ENCODE peak calls at places on chromosomes 13 and 19, in ten cellular contexts. T, M, X, Q, Y, I, J, A, D and R are unnamed samples.

GRCh38 chr19:16654151-16654550 is 5.8 kb downstream of the SMIM7 start:
- DNase-seq in T (no peak), M (no peak), X (peak), Q (no peak), Y (no peak), I (peak), J (peak), A (no peak), D (no peak), R (no peak)

GRCh38 chr13:50376895-50377575 is 361.8 kb downstream of the KCNRG start:
- DNase-seq in T (no peak), M (no peak), X (no peak), Q (no peak), Y (peak), I (no peak), J (peak), A (no peak), D (no peak), R (no peak)

GRCh38 chr13:113976711-113977684 is 3.1 kb upstream of the C13orf46 start:
- DNase-seq in T (no peak), M (no peak), X (peak), Q (no peak), Y (peak), I (peak), J (no peak), A (no peak), D (no peak), R (peak)

GRCh38 chr19:46813570-46814358 is 25.4 kb upstream of the SLC1A5 start:
- DNase-seq in T (peak), M (no peak), X (peak), Q (peak), Y (peak), I (peak), J (no peak), A (peak), D (peak), R (no peak)

GRCh38 chr13:24063281-24063851 is 97.2 kb upstream of the SPATA13 start:
- DNase-seq in T (peak), M (no peak), X (no peak), Q (no peak), Y (no peak), I (peak), J (no peak), A (peak), D (no peak), R (no peak)

GRCh38 chr19:4748589-4748988 is 24.9 kb upstream of the DPP9 start:
- DNase-seq in T (no peak), M (no peak), X (no peak), Q (no peak), Y (no peak), I (no peak), J (no peak), A (no peak), D (no peak), R (no peak)

GRCh38 chr13:69199664-69200063 is 908.0 kb upstream of the ATXN8OS start:
- DNase-seq in T (no peak), M (no peak), X (no peak), Q (no peak), Y (no peak), I (no peak), J (no peak), A (no peak), D (no peak), R (no peak)

GRCh38 chr13:101416181-101417042 is at the start of gene NALCN:
- DNase-seq in T (peak), M (peak), X (peak), Q (no peak), Y (peak), I (peak), J (peak), A (peak), D (peak), R (peak)

GRCh38 chr19:873084-874019 is 13.9 kb downstream of the CFD start:
- DNase-seq in T (no peak), M (peak), X (peak), Q (no peak), Y (peak), I (peak), J (peak), A (no peak), D (no peak), R (peak)

GRCh38 chr13:44470623-44471562 is 97.3 kb downstream of the SERP2 start:
- DNase-seq in T (peak), M (no peak), X (peak), Q (no peak), Y (no peak), I (peak), J (no peak), A (no peak), D (no peak), R (no peak)

GRCh38 chr13:45447050-45447661 is 17.6 kb upstream of the COG3 start:
- DNase-seq in T (no peak), M (no peak), X (no peak), Q (no peak), Y (no peak), I (no peak), J (no peak), A (no peak), D (no peak), R (no peak)

GRCh38 chr13:89577301-89577700 is 1770.2 kb upstream of the MIR17HG start:
- DNase-seq in T (no peak), M (no peak), X (no peak), Q (no peak), Y (no peak), I (no peak), J (no peak), A (no peak), D (no peak), R (no peak)

GRCh38 chr19:54178581-54179261 is 5.8 kb upstream of the TMC4 start:
- DNase-seq in T (no peak), M (peak), X (no peak), Q (peak), Y (no peak), I (no peak), J (peak), A (no peak), D (no peak), R (no peak)

GRCh38 chr19:19606021-19606420 is 12.5 kb downstream of the PBX4 start:
- DNase-seq in T (no peak), M (no peak), X (peak), Q (peak), Y (no peak), I (no peak), J (no peak), A (no peak), D (no peak), R (no peak)

DNA sequence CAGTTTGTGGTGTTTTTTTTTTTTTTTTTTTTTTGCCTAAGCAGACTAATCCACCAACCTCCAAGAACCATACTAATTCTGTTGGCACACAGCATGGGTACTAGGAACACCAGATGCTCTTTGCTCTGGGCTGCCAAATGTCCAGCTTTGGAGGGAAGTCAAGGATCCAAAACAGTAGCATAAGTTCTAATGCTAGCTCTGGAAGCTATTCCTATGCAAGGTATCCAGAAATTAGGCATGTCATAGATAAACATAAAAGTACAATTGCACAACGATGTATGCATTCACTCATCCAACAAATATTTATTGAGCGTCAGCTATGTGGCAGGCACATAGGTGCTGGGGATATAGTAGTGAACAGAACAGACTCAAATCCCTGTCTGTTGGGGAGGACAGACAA is 64.4 kb upstream of the WDFY2 start:
- DNase-seq in T (no peak), M (no peak), X (peak), Q (no peak), Y (no peak), I (peak), J (no peak), A (no peak), D (no peak), R (no peak)
- TF ChIP-seq CTCF in T (no peak), M (no peak), X (no peak), Q (no peak), Y (no peak), I (no peak), J (no peak), A (no peak), D (no peak), R (no peak)

GRCh38 chr13:27171830-27172494 is 351 bp upstream of the USP12 start:
- DNase-seq in T (peak), M (peak), X (peak), Q (peak), Y (peak), I (peak), J (peak), A (peak), D (peak), R (peak)
- TF ChIP-seq CTCF in T (no peak), M (no peak), X (no peak), Q (no peak), Y (peak), I (no peak), J (no peak), A (peak), D (no peak), R (peak)

GRCh38 chr13:39599842-39600241 is 3.2 kb downstream of the LHFPL6 start:
- DNase-seq in T (no peak), M (no peak), X (no peak), Q (no peak), Y (no peak), I (peak), J (no peak), A (no peak), D (no peak), R (no peak)

GRCh38 chr13:39602277-39602613 is 748 bp downstream of the LHFPL6 start:
- DNase-seq in T (no peak), M (no peak), X (no peak), Q (no peak), Y (no peak), I (no peak), J (no peak), A (no peak), D (no peak), R (no peak)

GRCh38 chr13:39602614-39603366 is at the start of gene LHFPL6:
- DNase-seq in T (peak), M (peak), X (peak), Q (peak), Y (peak), I (peak), J (peak), A (peak), D (peak), R (peak)

GRCh38 chr13:39601636-39602035 is 1.4 kb downstream of the LHFPL6 start:
- DNase-seq in T (no peak), M (no peak), X (no peak), Q (no peak), Y (no peak), I (no peak), J (no peak), A (no peak), D (no peak), R (no peak)

GRCh38 chr13:39600766-39601165 is 2.2 kb downstream of the LHFPL6 start:
- DNase-seq in T (no peak), M (no peak), X (peak), Q (no peak), Y (no peak), I (peak), J (peak), A (peak), D (peak), R (no peak)
- TF ChIP-seq CTCF in T (no peak), M (no peak), X (no peak), Q (no peak), Y (no peak), I (peak), J (peak), A (peak), D (no peak), R (peak)

DNA sequence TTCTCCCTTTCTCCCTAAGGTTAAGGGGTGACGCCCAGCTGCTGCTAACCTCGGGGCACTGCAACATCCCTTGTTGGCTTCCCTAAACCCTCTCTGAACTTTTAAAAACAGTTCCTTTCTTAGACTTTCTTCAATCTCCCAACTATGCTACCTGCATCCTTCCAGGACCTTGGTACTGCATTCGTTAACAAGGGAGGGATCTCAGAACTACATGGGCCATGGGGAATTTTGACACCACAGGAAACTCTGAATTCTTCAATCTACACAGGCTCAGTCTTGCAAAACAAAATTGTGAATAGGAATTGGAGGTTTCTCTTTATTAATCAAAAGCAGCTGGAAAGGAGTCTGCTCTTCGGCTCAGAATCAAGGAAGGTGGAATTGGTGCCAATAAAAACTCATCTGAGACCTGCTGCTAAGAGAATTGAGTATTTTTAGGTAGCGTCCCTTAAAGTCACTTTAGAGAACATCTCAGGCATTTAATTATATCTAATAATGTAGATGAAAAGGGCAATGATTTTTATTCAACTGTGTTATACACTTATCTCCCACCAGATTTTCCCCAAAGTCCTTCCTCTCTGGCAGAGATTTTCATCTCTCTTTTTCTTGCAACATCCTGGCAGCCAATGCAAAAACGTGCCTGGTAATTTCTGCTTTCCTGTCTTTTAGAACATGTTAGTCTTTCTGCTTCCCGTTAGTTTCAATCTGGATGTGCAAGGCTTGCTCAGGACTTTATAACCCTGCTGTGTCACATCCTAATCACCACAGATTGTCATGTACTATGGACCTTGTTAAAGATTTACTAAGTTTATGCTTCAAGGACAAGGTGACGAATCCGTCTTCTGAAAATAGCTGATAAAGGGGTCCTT is 69.1 kb upstream of the SLC15A1 start:
- DNase-seq in T (peak), M (no peak), X (peak), Q (no peak), Y (no peak), I (peak), J (no peak), A (no peak), D (no peak), R (no peak)
- TF ChIP-seq CTCF in T (no peak), M (no peak), X (no peak), Q (no peak), Y (no peak), I (no peak), J (no peak), A (no peak), D (no peak), R (no peak)

GRCh38 chr13:98315466-98315865 is 138.4 kb upstream of the RNF113B start:
- DNase-seq in T (peak), M (no peak), X (no peak), Q (no peak), Y (no peak), I (peak), J (no peak), A (no peak), D (no peak), R (no peak)
- TF ChIP-seq CTCF in T (no peak), M (no peak), X (no peak), Q (no peak), Y (no peak), I (peak), J (no peak), A (no peak), D (no peak), R (peak)

DNA sequence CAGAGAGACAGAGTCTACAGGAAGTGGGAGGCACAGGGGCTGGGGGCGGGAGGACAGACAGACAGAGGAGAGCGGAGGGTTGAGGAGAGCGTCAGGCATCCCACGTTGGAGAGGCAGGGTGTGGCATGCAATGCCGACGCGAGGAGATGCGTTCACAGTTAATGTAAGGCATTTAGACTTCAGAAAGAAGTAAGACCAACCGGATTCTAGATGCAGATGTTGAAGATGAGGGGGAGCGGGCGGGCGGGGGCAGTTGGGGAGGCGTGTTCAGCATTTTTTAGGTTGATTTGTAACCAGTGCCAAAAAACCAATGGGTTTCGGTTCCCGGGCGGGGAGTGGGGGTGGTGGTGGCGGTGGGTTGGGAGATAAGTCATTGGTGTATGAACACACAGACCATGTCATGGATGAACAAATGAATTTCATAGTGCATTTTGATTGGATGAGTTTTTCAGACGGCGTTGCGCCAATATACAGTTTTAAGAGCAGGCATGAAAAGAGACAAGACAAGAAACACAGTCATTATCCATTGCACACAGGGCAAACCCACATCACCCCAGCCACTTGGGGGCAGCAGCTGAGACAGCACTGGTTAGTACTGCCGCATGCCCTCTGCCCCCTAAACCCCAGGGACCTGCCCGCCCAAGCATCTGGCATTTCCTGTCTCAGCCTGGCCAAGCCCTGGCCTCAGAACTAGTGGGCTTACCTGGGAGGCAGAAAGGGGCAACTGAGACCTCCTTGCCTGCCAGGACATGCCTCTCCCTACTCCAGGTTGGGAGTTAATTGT is 91.3 kb downstream of the IER2 start:
- DNase-seq in T (no peak), M (no peak), X (no peak), Q (no peak), Y (no peak), I (no peak), J (peak), A (no peak), D (no peak), R (no peak)
- TF ChIP-seq CTCF in T (no peak), M (no peak), X (no peak), Q (no peak), Y (no peak), I (peak), J (peak), A (no peak), D (no peak), R (peak)

GRCh38 chr19:17673937-17674799 is 14.0 kb downstream of the UNC13A start:
- DNase-seq in T (no peak), M (no peak), X (no peak), Q (no peak), Y (no peak), I (no peak), J (no peak), A (no peak), D (no peak), R (no peak)

GRCh38 chr19:17678836-17679235 is 9.3 kb downstream of the UNC13A start:
- DNase-seq in T (no peak), M (no peak), X (no peak), Q (no peak), Y (no peak), I (no peak), J (no peak), A (no peak), D (no peak), R (no peak)

GRCh38 chr19:17679526-17680234 is 8.5 kb downstream of the UNC13A start:
- DNase-seq in T (no peak), M (no peak), X (no peak), Q (no peak), Y (no peak), I (no peak), J (no peak), A (no peak), D (no peak), R (no peak)

GRCh38 chr19:17676295-17676694 is 11.9 kb downstream of the UNC13A start:
- DNase-seq in T (no peak), M (no peak), X (no peak), Q (no peak), Y (no peak), I (no peak), J (no peak), A (no peak), D (no peak), R (no peak)

DNA sequence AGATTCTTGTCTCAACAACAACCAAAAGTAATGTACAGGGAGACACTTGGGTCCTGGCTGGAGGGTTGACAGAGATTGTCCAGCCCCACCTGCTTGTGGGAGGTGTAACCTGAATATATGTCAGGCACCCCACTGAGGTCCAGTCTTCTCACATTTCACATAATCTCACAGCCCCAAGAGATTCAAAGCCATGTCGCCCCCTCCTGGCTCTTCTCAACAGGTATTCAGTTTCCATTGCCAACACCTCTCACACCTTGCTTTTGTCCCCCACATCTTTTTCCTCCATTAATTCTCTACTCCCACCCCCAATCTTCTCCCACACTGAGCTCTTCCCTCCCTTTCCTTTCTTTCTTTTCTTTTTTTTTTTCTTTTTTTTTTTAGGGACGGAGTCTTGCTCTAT is 11.2 kb downstream of the UNC13A start:
- DNase-seq in T (no peak), M (no peak), X (peak), Q (no peak), Y (no peak), I (peak), J (no peak), A (no peak), D (no peak), R (no peak)
- TF ChIP-seq CTCF in T (no peak), M (peak), X (no peak), Q (no peak), Y (no peak), I (peak), J (peak), A (no peak), D (no peak), R (peak)

GRCh38 chr13:91312324-91312723 is 35.2 kb upstream of the MIR17HG start:
- DNase-seq in T (no peak), M (no peak), X (no peak), Q (no peak), Y (no peak), I (no peak), J (no peak), A (no peak), D (no peak), R (no peak)

GRCh38 chr13:91311491-91311890 is 36.0 kb upstream of the MIR17HG start:
- DNase-seq in T (no peak), M (no peak), X (no peak), Q (no peak), Y (no peak), I (no peak), J (no peak), A (no peak), D (no peak), R (no peak)

GRCh38 chr13:91314888-91315287 is 32.6 kb upstream of the MIR17HG start:
- DNase-seq in T (no peak), M (no peak), X (no peak), Q (no peak), Y (no peak), I (no peak), J (no peak), A (no peak), D (no peak), R (no peak)

GRCh38 chr13:91313581-91313980 is 33.9 kb upstream of the MIR17HG start:
- DNase-seq in T (no peak), M (no peak), X (no peak), Q (no peak), Y (no peak), I (no peak), J (no peak), A (no peak), D (no peak), R (no peak)

GRCh38 chr13:91313103-91313502 is 34.4 kb upstream of the MIR17HG start:
- DNase-seq in T (peak), M (peak), X (peak), Q (no peak), Y (no peak), I (peak), J (no peak), A (no peak), D (no peak), R (no peak)
- TF ChIP-seq CTCF in T (peak), M (peak), X (no peak), Q (peak), Y (peak), I (peak), J (peak), A (peak), D (peak), R (peak)

GRCh38 chr19:50827476-50827875 is 3.9 kb upstream of the KLK1 start:
- DNase-seq in T (no peak), M (no peak), X (no peak), Q (no peak), Y (no peak), I (no peak), J (no peak), A (no peak), D (no peak), R (peak)
- TF ChIP-seq CTCF in T (no peak), M (no peak), X (no peak), Q (no peak), Y (no peak), I (no peak), J (no peak), A (no peak), D (no peak), R (no peak)